ENCODE peak calls at places on chromosomes 2 and 18, in six cellular contexts. One of them, this sample, is unnamed.

GRCh38 chr18:34870916-34871315 is 160.8 kb downstream of the DTNA start:
- DNase-seq in heart left ventricle: no peak
- DNase-seq in body of pancreas: no peak
- DNase-seq in prostate gland: no peak
- DNase-seq in breast epithelium: no peak
- DNase-seq in stomach: no peak
- DNase-seq in this sample: no peak

GRCh38 chr2:138415891-138416494 is 85.6 kb upstream of the SPOPL start:
- DNase-seq in heart left ventricle: no peak
- DNase-seq in body of pancreas: no peak
- DNase-seq in prostate gland: no peak
- DNase-seq in breast epithelium: no peak
- DNase-seq in stomach: no peak
- DNase-seq in this sample: no peak

GRCh38 chr2:67290451-67290991 is 106.6 kb upstream of the ETAA1 start:
- DNase-seq in heart left ventricle: no peak
- DNase-seq in body of pancreas: no peak
- DNase-seq in prostate gland: no peak
- DNase-seq in breast epithelium: no peak
- DNase-seq in stomach: no peak
- DNase-seq in this sample: no peak

GRCh38 chr2:132816234-132816633 is 146.2 kb upstream of the LYPD1 start:
- DNase-seq in heart left ventricle: no peak
- DNase-seq in body of pancreas: no peak
- DNase-seq in prostate gland: no peak
- DNase-seq in breast epithelium: no peak
- DNase-seq in stomach: no peak
- DNase-seq in this sample: no peak

GRCh38 chr2:173058673-173059072 is 17.0 kb upstream of the MAP3K20 start:
- DNase-seq in heart left ventricle: no peak
- DNase-seq in body of pancreas: no peak
- DNase-seq in prostate gland: no peak
- DNase-seq in breast epithelium: no peak
- DNase-seq in stomach: no peak
- DNase-seq in this sample: no peak

GRCh38 chr2:65017335-65017734 is 28.1 kb downstream of the SLC1A4 start:
- DNase-seq in heart left ventricle: peak; percentile 24
- DNase-seq in body of pancreas: no peak
- DNase-seq in prostate gland: peak; percentile 26
- DNase-seq in breast epithelium: peak; percentile 28
- DNase-seq in stomach: no peak
- DNase-seq in this sample: no peak

GRCh38 chr2:241850544-241851324 is 8.0 kb downstream of the PDCD1 start:
- DNase-seq in heart left ventricle: no peak
- DNase-seq in body of pancreas: no peak
- DNase-seq in prostate gland: no peak
- DNase-seq in breast epithelium: no peak
- DNase-seq in stomach: peak; percentile 21
- DNase-seq in this sample: peak; percentile 7

GRCh38 chr2:96407041-96407918 is 71.7 kb downstream of the NCAPH start:
- DNase-seq in heart left ventricle: peak; percentile 64
- DNase-seq in body of pancreas: peak; percentile 79
- DNase-seq in prostate gland: peak; percentile 91
- DNase-seq in breast epithelium: peak; percentile 79
- DNase-seq in stomach: peak; percentile 63
- DNase-seq in this sample: peak; percentile 46

GRCh38 chr2:237765875-237766274 is 32.7 kb upstream of the RBM44 start:
- DNase-seq in heart left ventricle: no peak
- DNase-seq in body of pancreas: no peak
- DNase-seq in prostate gland: no peak
- DNase-seq in breast epithelium: no peak
- DNase-seq in stomach: no peak
- DNase-seq in this sample: no peak

GRCh38 chr2:215870088-215870490 is 143.3 kb downstream of the MREG start:
- DNase-seq in heart left ventricle: no peak
- DNase-seq in body of pancreas: no peak
- DNase-seq in prostate gland: no peak
- DNase-seq in breast epithelium: no peak
- DNase-seq in stomach: no peak
- DNase-seq in this sample: no peak

GRCh38 chr2:234712421-234712935 is 215.6 kb upstream of the ARL4C start:
- DNase-seq in heart left ventricle: no peak
- DNase-seq in body of pancreas: no peak
- DNase-seq in prostate gland: no peak
- DNase-seq in breast epithelium: no peak
- DNase-seq in stomach: no peak
- DNase-seq in this sample: no peak

GRCh38 chr2:23524261-23524706 is 139.3 kb downstream of the KLHL29 start:
- DNase-seq in heart left ventricle: no peak
- DNase-seq in body of pancreas: peak; percentile 41
- DNase-seq in prostate gland: peak; percentile 60
- DNase-seq in breast epithelium: peak; percentile 89
- DNase-seq in stomach: no peak
- DNase-seq in this sample: peak; percentile 52

GRCh38 chr18:50848038-50848437 is 28.2 kb upstream of the MRO start:
- DNase-seq in heart left ventricle: no peak
- DNase-seq in body of pancreas: no peak
- DNase-seq in prostate gland: no peak
- DNase-seq in breast epithelium: no peak
- DNase-seq in stomach: no peak
- DNase-seq in this sample: no peak

GRCh38 chr2:240878341-240878936 is 9.8 kb downstream of the AGXT start:
- DNase-seq in heart left ventricle: no peak
- DNase-seq in body of pancreas: no peak
- DNase-seq in prostate gland: no peak
- DNase-seq in breast epithelium: no peak
- DNase-seq in stomach: no peak
- DNase-seq in this sample: no peak

GRCh38 chr2:121195036-121195435 is 90.0 kb downstream of the TFCP2L1 start:
- DNase-seq in heart left ventricle: no peak
- DNase-seq in body of pancreas: no peak
- DNase-seq in prostate gland: no peak
- DNase-seq in breast epithelium: no peak
- DNase-seq in stomach: no peak
- DNase-seq in this sample: no peak

GRCh38 chr2:226738821-226739507 is 60.7 kb downstream of the IRS1 start:
- DNase-seq in heart left ventricle: no peak
- DNase-seq in body of pancreas: peak; percentile 29
- DNase-seq in prostate gland: peak; percentile 70
- DNase-seq in breast epithelium: peak; percentile 45
- DNase-seq in stomach: no peak
- DNase-seq in this sample: no peak

GRCh38 chr18:48539406-48540328 is 836 bp downstream of the CTIF start:
- DNase-seq in heart left ventricle: peak; percentile 40
- DNase-seq in body of pancreas: peak; percentile 39
- DNase-seq in prostate gland: no peak
- DNase-seq in breast epithelium: peak; percentile 43
- DNase-seq in stomach: peak; percentile 32
- DNase-seq in this sample: peak; percentile 47

GRCh38 chr18:62526098-62527025 is 3.5 kb downstream of the ZCCHC2 start:
- DNase-seq in heart left ventricle: peak; percentile 87
- DNase-seq in body of pancreas: peak; percentile 83
- DNase-seq in prostate gland: peak; percentile 65
- DNase-seq in breast epithelium: peak; percentile 62
- DNase-seq in stomach: peak; percentile 87
- DNase-seq in this sample: peak; percentile 81

GRCh38 chr18:44823782-44824181 is 143.1 kb downstream of the SETBP1 start:
- DNase-seq in heart left ventricle: no peak
- DNase-seq in body of pancreas: no peak
- DNase-seq in prostate gland: no peak
- DNase-seq in breast epithelium: peak; percentile 25
- DNase-seq in stomach: no peak
- DNase-seq in this sample: peak; percentile 57

GRCh38 chr2:131682122-131682944 is 154.6 kb downstream of the CCDC74A start:
- DNase-seq in heart left ventricle: peak; percentile 79
- DNase-seq in body of pancreas: peak; percentile 88
- DNase-seq in prostate gland: peak; percentile 82
- DNase-seq in breast epithelium: peak; percentile 77
- DNase-seq in stomach: peak; percentile 74
- DNase-seq in this sample: peak; percentile 83

GRCh38 chr18:43692291-43692690 is 415.0 kb upstream of the SYT4 start:
- DNase-seq in heart left ventricle: no peak
- DNase-seq in body of pancreas: no peak
- DNase-seq in prostate gland: no peak
- DNase-seq in breast epithelium: no peak
- DNase-seq in stomach: no peak
- DNase-seq in this sample: no peak

GRCh38 chr2:209663149-209663548 is 108.5 kb upstream of the UNC80 start:
- DNase-seq in heart left ventricle: no peak
- DNase-seq in body of pancreas: no peak
- DNase-seq in prostate gland: no peak
- DNase-seq in breast epithelium: no peak
- DNase-seq in stomach: no peak
- DNase-seq in this sample: no peak

GRCh38 chr2:208031608-208032019 is 6.3 kb upstream of the PLEKHM3 start:
- DNase-seq in heart left ventricle: no peak
- DNase-seq in body of pancreas: no peak
- DNase-seq in prostate gland: peak; percentile 37
- DNase-seq in breast epithelium: peak; percentile 26
- DNase-seq in stomach: no peak
- DNase-seq in this sample: no peak

GRCh38 chr18:69838620-69839411 is 108.9 kb downstream of the CD226 start:
- DNase-seq in heart left ventricle: no peak
- DNase-seq in body of pancreas: no peak
- DNase-seq in prostate gland: no peak
- DNase-seq in breast epithelium: no peak
- DNase-seq in stomach: no peak
- DNase-seq in this sample: no peak

GRCh38 chr2:68710336-68710735 is 24.3 kb upstream of the ARHGAP25 start:
- DNase-seq in heart left ventricle: no peak
- DNase-seq in body of pancreas: no peak
- DNase-seq in prostate gland: no peak
- DNase-seq in breast epithelium: no peak
- DNase-seq in stomach: no peak
- DNase-seq in this sample: no peak
- H3K27me3 ChIP-seq in heart left ventricle: no peaks in the 10 kb centered on the region
- H3K27me3 ChIP-seq in body of pancreas: no peaks in the 10 kb centered on the region
- H3K27me3 ChIP-seq in prostate gland: peaks cover 2% of the 10 kb centered on the region
- H3K27me3 ChIP-seq in breast epithelium: no peaks in the 10 kb centered on the region
- H3K27me3 ChIP-seq in stomach: no peaks in the 10 kb centered on the region
- H3K27me3 ChIP-seq in this sample: no peaks in the 10 kb centered on the region

GRCh38 chr2:175167792-175168563 is at the start of gene ATF2:
- DNase-seq in heart left ventricle: peak; percentile 99
- DNase-seq in body of pancreas: peak; percentile 99
- DNase-seq in prostate gland: peak; percentile 99
- DNase-seq in breast epithelium: peak; percentile 99
- DNase-seq in stomach: peak; percentile 97
- DNase-seq in this sample: peak; percentile 98
- TF ChIP-seq POLR2A in heart left ventricle: peak; percentile 66
- TF ChIP-seq POLR2A in body of pancreas: no peak
- TF ChIP-seq POLR2A in prostate gland: peak; percentile 85
- TF ChIP-seq POLR2A in breast epithelium: peak; percentile 34
- TF ChIP-seq POLR2A in stomach: peak; percentile 14
- TF ChIP-seq POLR2A in this sample: peak; percentile 94

GRCh38 chr2:203852760-203853159 is 14.8 kb upstream of the CTLA4 start:
- DNase-seq in heart left ventricle: no peak
- DNase-seq in body of pancreas: no peak
- DNase-seq in prostate gland: no peak
- DNase-seq in breast epithelium: no peak
- DNase-seq in stomach: no peak
- DNase-seq in this sample: no peak

GRCh38 chr2:203855274-203855673 is 12.3 kb upstream of the CTLA4 start:
- DNase-seq in heart left ventricle: no peak
- DNase-seq in body of pancreas: no peak
- DNase-seq in prostate gland: no peak
- DNase-seq in breast epithelium: no peak
- DNase-seq in stomach: no peak
- DNase-seq in this sample: no peak

GRCh38 chr2:203853271-203853670 is 14.3 kb upstream of the CTLA4 start:
- DNase-seq in heart left ventricle: no peak
- DNase-seq in body of pancreas: no peak
- DNase-seq in prostate gland: no peak
- DNase-seq in breast epithelium: no peak
- DNase-seq in stomach: no peak
- DNase-seq in this sample: no peak

GRCh38 chr2:203857656-203858055 is 9.9 kb upstream of the CTLA4 start:
- DNase-seq in heart left ventricle: no peak
- DNase-seq in body of pancreas: no peak
- DNase-seq in prostate gland: no peak
- DNase-seq in breast epithelium: no peak
- DNase-seq in stomach: no peak
- DNase-seq in this sample: no peak

DNA sequence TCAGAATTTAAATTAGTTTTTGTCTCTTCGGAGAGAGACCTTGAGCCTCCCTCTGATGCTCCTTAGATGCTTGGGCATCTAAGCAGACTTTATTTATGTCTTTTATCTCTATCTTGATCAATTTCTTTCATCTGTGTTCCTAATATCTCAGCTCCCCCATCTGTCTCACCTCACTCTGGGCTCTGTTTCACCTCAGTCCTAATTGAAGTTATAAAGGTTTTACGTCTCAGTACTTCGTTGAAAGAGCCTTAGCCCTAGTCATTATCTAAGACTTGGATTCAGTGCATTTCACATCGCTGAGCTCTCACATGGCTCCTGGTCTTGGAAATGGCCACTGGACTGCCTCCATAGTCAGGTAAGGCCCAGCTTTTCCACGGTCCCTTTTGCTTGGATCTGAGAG is 13.8 kb upstream of the CTLA4 start:
- DNase-seq in heart left ventricle: no peak
- DNase-seq in body of pancreas: no peak
- DNase-seq in prostate gland: no peak
- DNase-seq in breast epithelium: no peak
- DNase-seq in stomach: no peak
- DNase-seq in this sample: no peak
- H3K4me3 ChIP-seq in heart left ventricle: no peak overlapping the region
- H3K4me3 ChIP-seq in body of pancreas: no peak overlapping the region
- H3K4me3 ChIP-seq in prostate gland: no peak overlapping the region
- H3K4me3 ChIP-seq in breast epithelium: no peak overlapping the region
- H3K4me3 ChIP-seq in stomach: no peak overlapping the region
- H3K4me3 ChIP-seq in this sample: no peak overlapping the region

GRCh38 chr2:20182241-20182931 is 42.5 kb downstream of the SDC1 start:
- DNase-seq in heart left ventricle: no peak
- DNase-seq in body of pancreas: peak; percentile 86
- DNase-seq in prostate gland: peak; percentile 64
- DNase-seq in breast epithelium: peak; percentile 53
- DNase-seq in stomach: peak; percentile 95
- DNase-seq in this sample: no peak

GRCh38 chr2:20179755-20180594 is 45.0 kb downstream of the SDC1 start:
- DNase-seq in heart left ventricle: no peak
- DNase-seq in body of pancreas: peak; percentile 94
- DNase-seq in prostate gland: peak; percentile 79
- DNase-seq in breast epithelium: no peak
- DNase-seq in stomach: peak; percentile 90
- DNase-seq in this sample: no peak

GRCh38 chr2:20183373-20183772 is 41.6 kb downstream of the SDC1 start:
- DNase-seq in heart left ventricle: no peak
- DNase-seq in body of pancreas: no peak
- DNase-seq in prostate gland: no peak
- DNase-seq in breast epithelium: no peak
- DNase-seq in stomach: no peak
- DNase-seq in this sample: no peak

GRCh38 chr2:20180676-20181648 is 44.0 kb downstream of the SDC1 start:
- DNase-seq in heart left ventricle: no peak
- DNase-seq in body of pancreas: peak; percentile 7
- DNase-seq in prostate gland: no peak
- DNase-seq in breast epithelium: no peak
- DNase-seq in stomach: no peak
- DNase-seq in this sample: no peak

GRCh38 chr2:20181761-20182160 is 43.2 kb downstream of the SDC1 start:
- DNase-seq in heart left ventricle: no peak
- DNase-seq in body of pancreas: peak; percentile 4
- DNase-seq in prostate gland: no peak
- DNase-seq in breast epithelium: no peak
- DNase-seq in stomach: no peak
- DNase-seq in this sample: no peak
- H3K27me3 ChIP-seq in heart left ventricle: no peaks in the 10 kb centered on the region
- H3K27me3 ChIP-seq in body of pancreas: no peaks in the 10 kb centered on the region
- H3K27me3 ChIP-seq in prostate gland: no peaks in the 10 kb centered on the region
- H3K27me3 ChIP-seq in breast epithelium: no peaks in the 10 kb centered on the region
- H3K27me3 ChIP-seq in stomach: no peaks in the 10 kb centered on the region
- H3K27me3 ChIP-seq in this sample: no peaks in the 10 kb centered on the region

This sample was measured in uterus.